ENCODE peak calls at places on chromosomes 12 and 14, in four cellular contexts. One of them, this sample, is unnamed.

GRCh38 chr12:92408072-92408900 is 262.6 kb upstream of the BTG1 start:
- DNase-seq in GM12878: no peak
- DNase-seq in K562: peak; percentile 44
- DNase-seq in IMR-90: no peak
- DNase-seq in this sample: peak; percentile 50

GRCh38 chr14:101927859-101928258 is 36.5 kb upstream of the DYNC1H1 start:
- DNase-seq in IMR-90: peak; percentile 98
- DNase-seq in GM12878: no peak
- DNase-seq in K562: peak; percentile 82
- DNase-seq in this sample: no peak

GRCh38 chr14:94344389-94344788 is 21.3 kb upstream of the SERPINA6 start:
- DNase-seq in K562: no peak
- DNase-seq in GM12878: no peak
- DNase-seq in IMR-90: no peak
- DNase-seq in this sample: no peak

GRCh38 chr12:69240625-69240984 is 1.2 kb downstream of the CPSF6 start:
- DNase-seq in IMR-90: peak; percentile 11
- DNase-seq in GM12878: no peak
- DNase-seq in K562: no peak
- DNase-seq in this sample: peak; percentile 14

GRCh38 chr14:105102361-105102760 is 37.1 kb upstream of the GPR132 start:
- DNase-seq in K562: no peak
- DNase-seq in IMR-90: no peak
- DNase-seq in GM12878: no peak
- DNase-seq in this sample: no peak

GRCh38 chr12:754238-754816 is 1.9 kb downstream of the WNK1 start:
- DNase-seq in K562: no peak
- DNase-seq in IMR-90: no peak
- DNase-seq in GM12878: no peak
- DNase-seq in this sample: peak; percentile 37

GRCh38 chr12:124851344-124851743 is 12.3 kb downstream of the SCARB1 start:
- DNase-seq in IMR-90: no peak
- DNase-seq in GM12878: no peak
- DNase-seq in K562: no peak
- DNase-seq in this sample: no peak

GRCh38 chr12:132263061-132263360 is 66.4 kb downstream of the GALNT9 start:
- DNase-seq in IMR-90: no peak
- DNase-seq in GM12878: no peak
- DNase-seq in K562: no peak
- DNase-seq in this sample: no peak

GRCh38 chr12:1552978-1553471 is 41.4 kb downstream of the FBXL14 start:
- DNase-seq in IMR-90: peak; percentile 84
- DNase-seq in K562: no peak
- DNase-seq in GM12878: no peak
- DNase-seq in this sample: no peak

GRCh38 chr14:70808402-70809237 is 693 bp downstream of the MAP3K9 start:
- DNase-seq in IMR-90: no peak
- DNase-seq in GM12878: no peak
- DNase-seq in K562: no peak
- DNase-seq in this sample: no peak

GRCh38 chr12:93689076-93689834 is 12.1 kb downstream of the CRADD start:
- DNase-seq in IMR-90: peak; percentile 84
- DNase-seq in GM12878: no peak
- DNase-seq in K562: no peak
- DNase-seq in this sample: no peak

GRCh38 chr14:41604793-41605534 is 1.7 kb upstream of the LRFN5 start:
- DNase-seq in IMR-90: peak; percentile 86
- DNase-seq in GM12878: no peak
- DNase-seq in K562: no peak
- DNase-seq in this sample: no peak

GRCh38 chr14:79044894-79045624 is 874.9 kb downstream of the NRXN3 start:
- DNase-seq in K562: no peak
- DNase-seq in IMR-90: peak; percentile 88
- DNase-seq in GM12878: no peak
- DNase-seq in this sample: peak; percentile 86

GRCh38 chr12:21500786-21501257 is 613 bp downstream of the RECQL start:
- DNase-seq in K562: no peak
- DNase-seq in IMR-90: no peak
- DNase-seq in GM12878: peak; percentile 2
- DNase-seq in this sample: no peak

GRCh38 chr14:44833376-44833775 is 128.4 kb downstream of the KLHL28 start:
- DNase-seq in GM12878: no peak
- DNase-seq in K562: no peak
- DNase-seq in IMR-90: peak; percentile 43
- DNase-seq in this sample: no peak

GRCh38 chr12:30067156-30067555 is 283.4 kb upstream of the TMTC1 start:
- DNase-seq in GM12878: no peak
- DNase-seq in IMR-90: peak; percentile 36
- DNase-seq in K562: no peak
- DNase-seq in this sample: no peak

GRCh38 chr12:33547084-33547483 is 107.5 kb upstream of the SYT10 start:
- DNase-seq in K562: no peak
- DNase-seq in IMR-90: no peak
- DNase-seq in GM12878: no peak
- DNase-seq in this sample: no peak

GRCh38 chr12:29415111-29415510 is 34.1 kb upstream of the ERGIC2 start:
- DNase-seq in K562: no peak
- DNase-seq in IMR-90: no peak
- DNase-seq in GM12878: no peak
- DNase-seq in this sample: no peak

GRCh38 chr12:39620664-39621658 is 1.4 kb upstream of the ABCD2 start:
- DNase-seq in K562: no peak
- DNase-seq in GM12878: peak; percentile 64
- DNase-seq in IMR-90: no peak
- DNase-seq in this sample: no peak

GRCh38 chr12:24600996-24601395 is 347.9 kb downstream of the BCAT1 start:
- DNase-seq in IMR-90: peak; percentile 92
- DNase-seq in K562: no peak
- DNase-seq in GM12878: no peak
- DNase-seq in this sample: peak; percentile 90

GRCh38 chr12:1656894-1657293 is 27.9 kb downstream of the WNT5B start:
- DNase-seq in GM12878: no peak
- DNase-seq in IMR-90: no peak
- DNase-seq in K562: no peak
- DNase-seq in this sample: no peak

DNA sequence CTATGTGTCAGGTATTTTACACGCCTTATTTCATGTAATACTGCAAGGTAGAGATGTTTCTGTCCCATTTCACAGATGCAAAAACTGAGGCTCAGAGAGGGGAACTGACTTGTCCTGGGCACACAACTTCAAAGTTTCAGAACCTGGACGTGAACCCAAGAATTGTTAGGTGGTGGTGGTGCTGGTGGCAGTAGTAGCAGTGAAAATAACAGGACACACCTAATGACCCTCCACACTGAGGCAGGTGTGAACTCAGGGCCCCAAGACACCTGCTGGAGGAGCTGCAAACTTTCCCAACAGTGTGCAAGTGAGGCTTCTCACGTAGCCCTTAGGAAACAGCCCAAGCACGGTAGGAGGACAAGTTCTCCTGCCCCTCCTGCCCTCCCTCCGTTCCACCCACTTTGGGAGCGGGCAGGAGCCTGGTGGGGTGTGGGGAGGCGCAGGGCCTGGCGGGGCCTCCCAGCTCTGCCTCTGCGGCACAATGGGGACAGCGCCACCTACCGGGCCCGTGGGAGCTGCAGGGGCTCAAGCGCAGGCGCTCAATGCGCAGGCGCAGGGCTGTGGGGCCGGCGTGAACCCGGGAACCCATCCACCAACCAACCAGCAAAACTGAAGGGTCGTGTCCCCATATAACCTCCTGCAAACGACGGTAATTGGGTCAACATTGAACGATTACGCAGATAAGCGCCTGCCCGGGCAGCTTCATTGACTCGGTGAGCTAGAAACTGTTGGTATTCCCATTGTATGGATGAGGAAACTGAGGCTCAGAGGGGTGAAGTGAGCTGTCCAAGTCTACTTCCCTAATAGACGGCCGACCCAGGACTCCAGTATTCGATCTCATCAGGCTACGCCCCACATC is 12.0 kb upstream of the TRPV4 start:
- DNase-seq in GM12878: peak; percentile 42
- DNase-seq in IMR-90: peak; percentile 65
- DNase-seq in K562: peak; percentile 96
- DNase-seq in this sample: peak; percentile 79
- TF ChIP-seq POLR2A in GM12878: no peak
- TF ChIP-seq POLR2A in IMR-90: no peak
- TF ChIP-seq POLR2A in K562: no peak
- TF ChIP-seq POLR2A in this sample: no peak

DNA sequence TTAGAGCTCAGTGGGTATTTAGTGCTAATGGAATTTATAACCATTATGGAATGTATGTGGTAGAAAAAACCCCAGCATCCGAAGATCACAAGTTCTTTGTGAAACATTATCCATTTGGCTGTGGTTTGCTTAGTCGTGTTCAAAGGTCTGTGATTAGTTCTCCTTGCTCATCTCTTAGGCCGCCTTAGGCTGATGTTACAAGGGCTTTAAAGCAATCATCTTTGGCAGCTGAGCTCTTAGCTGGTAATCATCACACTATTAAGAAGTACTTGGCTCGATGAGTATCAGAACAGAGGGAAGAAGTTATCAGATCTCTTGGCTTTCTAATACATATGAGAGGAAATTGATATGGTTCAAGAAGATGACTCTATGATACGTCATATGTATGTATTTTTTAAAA is 124.1 kb upstream of the E2F7 start:
- DNase-seq in K562: no peak
- DNase-seq in GM12878: no peak
- DNase-seq in IMR-90: peak; percentile 80
- DNase-seq in this sample: no peak
- TF ChIP-seq FOS in K562: no peak
- TF ChIP-seq FOS in GM12878: no peak
- TF ChIP-seq FOS in IMR-90: no peak
- TF ChIP-seq FOS in this sample: no peak

DNA sequence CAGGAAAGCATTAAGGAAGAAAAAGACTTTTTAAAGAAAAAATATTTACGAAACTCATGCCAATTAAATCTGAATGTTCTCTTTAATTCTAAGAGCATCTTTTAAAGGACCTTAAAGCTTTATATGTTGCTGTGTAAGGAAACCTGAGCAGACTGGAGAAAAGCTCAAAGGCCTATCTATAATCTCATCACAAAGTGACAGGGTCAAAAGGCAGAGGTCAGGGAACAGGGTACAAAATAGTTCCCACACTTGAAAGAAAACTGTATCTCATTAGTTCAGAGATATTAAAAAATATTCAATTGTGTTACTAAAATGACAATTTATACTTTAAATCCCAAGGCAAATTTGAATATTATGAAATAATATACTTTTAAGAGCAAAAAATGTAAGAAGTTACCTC is 18.0 kb downstream of the DENND5B start:
- DNase-seq in IMR-90: no peak
- DNase-seq in K562: no peak
- DNase-seq in GM12878: no peak
- DNase-seq in this sample: no peak
- TF ChIP-seq POLR2A in IMR-90: no peak
- TF ChIP-seq POLR2A in K562: no peak
- TF ChIP-seq POLR2A in GM12878: no peak
- TF ChIP-seq POLR2A in this sample: no peak

GRCh38 chr12:130611026-130611905 is 104.8 kb downstream of the RIMBP2 start:
- DNase-seq in IMR-90: no peak
- DNase-seq in K562: no peak
- DNase-seq in GM12878: no peak
- DNase-seq in this sample: no peak
- TF ChIP-seq FOS in IMR-90: no peak
- TF ChIP-seq FOS in K562: no peak
- TF ChIP-seq FOS in GM12878: no peak
- TF ChIP-seq FOS in this sample: no peak

GRCh38 chr14:89419973-89420482 is 3.0 kb upstream of the FOXN3 start:
- DNase-seq in GM12878: no peak
- DNase-seq in K562: no peak
- DNase-seq in IMR-90: no peak
- DNase-seq in this sample: no peak

GRCh38 chr14:89422952-89423345 is 5.9 kb upstream of the FOXN3 start:
- DNase-seq in GM12878: no peak
- DNase-seq in K562: no peak
- DNase-seq in IMR-90: no peak
- DNase-seq in this sample: no peak

GRCh38 chr14:89420502-89420901 is 3.5 kb upstream of the FOXN3 start:
- DNase-seq in IMR-90: no peak
- DNase-seq in K562: no peak
- DNase-seq in GM12878: no peak
- DNase-seq in this sample: no peak

GRCh38 chr14:89424241-89424640 is 7.2 kb upstream of the FOXN3 start:
- DNase-seq in GM12878: no peak
- DNase-seq in K562: no peak
- DNase-seq in IMR-90: no peak
- DNase-seq in this sample: no peak

GRCh38 chr14:89422181-89422951 is 5.3 kb upstream of the FOXN3 start:
- DNase-seq in K562: no peak
- DNase-seq in IMR-90: peak; percentile 33
- DNase-seq in GM12878: no peak
- DNase-seq in this sample: no peak
- TF ChIP-seq POLR2A in K562: no peak
- TF ChIP-seq POLR2A in IMR-90: no peak
- TF ChIP-seq POLR2A in GM12878: no peak
- TF ChIP-seq POLR2A in this sample: no peak

GRCh38 chr12:120994589-120995337 is 16.4 kb downstream of the HNF1A start:
- DNase-seq in K562: no peak
- DNase-seq in GM12878: no peak
- DNase-seq in IMR-90: no peak
- DNase-seq in this sample: no peak
- TF ChIP-seq FOS in K562: no peak
- TF ChIP-seq FOS in GM12878: no peak
- TF ChIP-seq FOS in IMR-90: no peak
- TF ChIP-seq FOS in this sample: no peak

GRCh38 chr12:53220857-53221202 is 11.2 kb downstream of the RARG start:
- DNase-seq in GM12878: peak; percentile 69
- DNase-seq in IMR-90: peak; percentile 90
- DNase-seq in K562: peak; percentile 96
- DNase-seq in this sample: peak; percentile 87
- TF ChIP-seq POLR2A in GM12878: no peak
- TF ChIP-seq POLR2A in IMR-90: no peak
- TF ChIP-seq POLR2A in K562: no peak
- TF ChIP-seq POLR2A in this sample: no peak

GRCh38 chr14:68948686-68949085 is 30.4 kb downstream of the ACTN1 start:
- DNase-seq in K562: no peak
- DNase-seq in GM12878: no peak
- DNase-seq in IMR-90: no peak
- DNase-seq in this sample: no peak

GRCh38 chr14:68949236-68949965 is 29.7 kb downstream of the ACTN1 start:
- DNase-seq in GM12878: no peak
- DNase-seq in IMR-90: no peak
- DNase-seq in K562: no peak
- DNase-seq in this sample: peak; percentile 66

GRCh38 chr14:68946423-68946822 is 32.7 kb downstream of the ACTN1 start:
- DNase-seq in GM12878: no peak
- DNase-seq in IMR-90: no peak
- DNase-seq in K562: no peak
- DNase-seq in this sample: no peak

GRCh38 chr14:68945585-68946289 is 33.4 kb downstream of the ACTN1 start:
- DNase-seq in IMR-90: no peak
- DNase-seq in GM12878: no peak
- DNase-seq in K562: no peak
- DNase-seq in this sample: no peak

GRCh38 chr14:68947802-68948201 is 31.3 kb downstream of the ACTN1 start:
- DNase-seq in K562: no peak
- DNase-seq in GM12878: no peak
- DNase-seq in IMR-90: peak; percentile 42
- DNase-seq in this sample: no peak
- TF ChIP-seq FOS in K562: no peak
- TF ChIP-seq FOS in GM12878: no peak
- TF ChIP-seq FOS in IMR-90: no peak
- TF ChIP-seq FOS in this sample: no peak